ENCODE peak calls at places on chromosomes 1 and 21, in nine cellular contexts. J is heart right ventricle, G is GM23248, H is right lobe of liver, C is adipocyte, O is epithelial cell of esophagus, Y is pancreas, R is thoracic aorta, U is left ventricle myocardium inferior. F is an unnamed sample.

GRCh38 chr1:20301463-20302092 is 10.9 kb downstream of the VWA5B1 start:
- DNase-seq in J (no peak), G (no peak), H (no peak), C (no peak), O (no peak), Y (no peak), R (no peak), U (no peak), F (no peak)

GRCh38 chr21:28492127-28492526 is 500.6 kb downstream of the LTN1 start:
- DNase-seq in J (no peak), G (no peak), H (no peak), C (no peak), O (no peak), Y (no peak), R (no peak), U (no peak), F (no peak)

GRCh38 chr1:57403201-57403600 is 20.7 kb downstream of the DAB1 start:
- DNase-seq in J (no peak), G (no peak), H (no peak), C (no peak), O (no peak), Y (no peak), R (no peak), U (no peak), F (no peak)

GRCh38 chr1:210940081-210940617 is 193.8 kb downstream of the KCNH1 start:
- DNase-seq in J (no peak), G (no peak), H (no peak), C (no peak), O (no peak), Y (no peak), R (no peak), U (no peak), F (no peak)

GRCh38 chr1:33273402-33273801 is 17.1 kb downstream of the ZNF362 start:
- DNase-seq in J (no peak), G (no peak), H (no peak), C (no peak), O (no peak), Y (no peak), R (no peak), U (no peak), F (no peak)

GRCh38 chr1:157626099-157626498 is 28.2 kb upstream of the FCRL4 start:
- DNase-seq in J (no peak), G (no peak), H (no peak), C (no peak), O (peak; percentile 32), Y (no peak), R (no peak), U (no peak), F (no peak)

GRCh38 chr1:49197081-49197480 is 420.4 kb upstream of the BEND5 start:
- DNase-seq in J (no peak), G (peak; percentile 7), H (no peak), C (no peak), O (no peak), Y (no peak), R (no peak), U (no peak), F (no peak)

GRCh38 chr1:93579891-93580290 is 101.7 kb downstream of the BCAR3 start:
- DNase-seq in J (peak; percentile 34), G (peak; percentile 91), H (no peak), C (peak; percentile 82), O (peak; percentile 70), Y (no peak), R (no peak), U (peak; percentile 52), F (peak; percentile 37)

GRCh38 chr1:203074610-203075009 is 11.2 kb downstream of the MYOG start:
- DNase-seq in J (no peak), G (no peak), H (no peak), C (no peak), O (no peak), Y (no peak), R (no peak), U (no peak), F (no peak)

GRCh38 chr1:184049836-184050468 is 1.6 kb upstream of the TSEN15 start:
- DNase-seq in J (no peak), G (no peak), H (no peak), C (peak; percentile 16), O (no peak), Y (no peak), R (no peak), U (no peak), F (no peak)

GRCh38 chr1:184051485-184052193 is at the start of gene TSEN15:
- DNase-seq in J (peak; percentile 79), G (peak; percentile 93), H (peak; percentile 87), C (peak; percentile 94), O (peak; percentile 85), Y (peak; percentile 90), R (no peak), U (peak; percentile 81), F (peak; percentile 84)

GRCh38 chr1:184049291-184049690 is 2.2 kb upstream of the TSEN15 start:
- DNase-seq in J (no peak), G (no peak), H (no peak), C (no peak), O (no peak), Y (no peak), R (no peak), U (no peak), F (no peak)

GRCh38 chr1:184051138-184051484 is 419 bp upstream of the TSEN15 start:
- DNase-seq in J (no peak), G (peak; percentile 42), H (no peak), C (peak; percentile 52), O (no peak), Y (no peak), R (no peak), U (no peak), F (no peak)

GRCh38 chr1:184050631-184051030 is 899 bp upstream of the TSEN15 start:
- DNase-seq in J (no peak), G (peak; percentile 40), H (no peak), C (peak; percentile 62), O (no peak), Y (no peak), R (no peak), U (no peak), F (no peak)
- H3K4me3 ChIP-seq in J (peak overlapping the region; percentile 97), G (peak overlapping the region; percentile 98), H (no peak overlapping the region), C (peak overlapping the region; percentile 93), O (no peak overlapping the region), Y (peak overlapping the region; percentile 91), R (peak overlapping the region; percentile 90), U (peak overlapping the region; percentile 91), F (peak overlapping the region; percentile 80)

GRCh38 chr21:37082856-37083611 is 10.0 kb downstream of the TTC3 start:
- DNase-seq in J (no peak), G (no peak), H (no peak), C (no peak), O (no peak), Y (no peak), R (no peak), U (no peak), F (no peak)
- H3K4me3 ChIP-seq in J (no peak overlapping the region), G (no peak overlapping the region), H (no peak overlapping the region), C (no peak overlapping the region), O (no peak overlapping the region), Y (no peak overlapping the region), R (no peak overlapping the region), U (no peak overlapping the region), F (no peak overlapping the region)

DNA sequence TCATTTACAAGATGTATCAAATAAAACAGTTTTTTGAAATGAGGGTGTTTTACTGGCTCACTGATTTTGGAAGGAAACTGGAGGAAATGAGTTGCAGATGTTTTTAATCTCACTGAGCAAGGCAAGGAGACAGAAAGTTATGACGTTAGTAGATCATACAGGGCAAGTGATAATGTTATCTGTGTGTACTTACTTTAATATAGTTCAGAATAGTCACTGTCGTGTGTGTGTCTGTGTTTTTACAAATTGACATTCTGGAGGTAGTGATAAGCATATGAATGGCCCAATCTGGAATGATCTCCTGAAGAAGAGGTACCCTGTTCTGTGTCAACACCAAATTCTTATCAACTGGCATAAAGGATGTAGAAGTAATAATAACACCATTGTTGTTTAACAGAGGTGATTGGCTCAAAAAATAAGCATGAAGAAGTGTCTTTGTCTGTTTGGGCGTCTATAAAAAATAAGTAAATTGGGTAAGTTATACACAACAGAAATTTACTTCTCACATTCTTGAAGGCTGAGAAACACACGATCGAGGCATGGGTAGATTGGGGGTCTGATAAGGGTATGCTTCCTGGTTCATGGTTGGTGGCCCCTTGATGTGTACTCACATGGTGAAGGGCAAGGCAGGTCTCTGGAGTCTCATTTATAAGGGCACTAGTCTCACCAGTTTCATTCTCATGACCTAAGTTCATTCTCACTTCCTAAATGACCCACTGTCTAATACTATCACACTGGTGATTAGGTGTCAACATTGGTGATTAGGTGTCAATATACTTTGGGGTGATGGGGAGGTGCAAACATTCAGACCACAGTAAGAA is 2.1 kb upstream of the GBP4 start:
- DNase-seq in J (no peak), G (no peak), H (no peak), C (peak; percentile 62), O (no peak), Y (no peak), R (no peak), U (no peak), F (no peak)
- H3K4me3 ChIP-seq in J (no peak overlapping the region), G (no peak overlapping the region), H (no peak overlapping the region), C (no peak overlapping the region), O (no peak overlapping the region), Y (no peak overlapping the region), R (no peak overlapping the region), U (no peak overlapping the region), F (no peak overlapping the region)

GRCh38 chr1:165648919-165649572 is 18.0 kb downstream of the MGST3 start:
- DNase-seq in J (no peak), G (no peak), H (no peak), C (no peak), O (no peak), Y (no peak), R (no peak), U (no peak), F (no peak)

GRCh38 chr1:165647970-165648369 is 16.9 kb downstream of the MGST3 start:
- DNase-seq in J (no peak), G (no peak), H (no peak), C (no peak), O (no peak), Y (no peak), R (no peak), U (no peak), F (no peak)

GRCh38 chr1:165647517-165647916 is 16.5 kb downstream of the MGST3 start:
- DNase-seq in J (no peak), G (no peak), H (no peak), C (no peak), O (no peak), Y (no peak), R (no peak), U (no peak), F (no peak)

GRCh38 chr1:165644064-165644735 is 13.2 kb downstream of the MGST3 start:
- DNase-seq in J (no peak), G (peak; percentile 34), H (no peak), C (no peak), O (peak; percentile 82), Y (no peak), R (no peak), U (no peak), F (no peak)

DNA sequence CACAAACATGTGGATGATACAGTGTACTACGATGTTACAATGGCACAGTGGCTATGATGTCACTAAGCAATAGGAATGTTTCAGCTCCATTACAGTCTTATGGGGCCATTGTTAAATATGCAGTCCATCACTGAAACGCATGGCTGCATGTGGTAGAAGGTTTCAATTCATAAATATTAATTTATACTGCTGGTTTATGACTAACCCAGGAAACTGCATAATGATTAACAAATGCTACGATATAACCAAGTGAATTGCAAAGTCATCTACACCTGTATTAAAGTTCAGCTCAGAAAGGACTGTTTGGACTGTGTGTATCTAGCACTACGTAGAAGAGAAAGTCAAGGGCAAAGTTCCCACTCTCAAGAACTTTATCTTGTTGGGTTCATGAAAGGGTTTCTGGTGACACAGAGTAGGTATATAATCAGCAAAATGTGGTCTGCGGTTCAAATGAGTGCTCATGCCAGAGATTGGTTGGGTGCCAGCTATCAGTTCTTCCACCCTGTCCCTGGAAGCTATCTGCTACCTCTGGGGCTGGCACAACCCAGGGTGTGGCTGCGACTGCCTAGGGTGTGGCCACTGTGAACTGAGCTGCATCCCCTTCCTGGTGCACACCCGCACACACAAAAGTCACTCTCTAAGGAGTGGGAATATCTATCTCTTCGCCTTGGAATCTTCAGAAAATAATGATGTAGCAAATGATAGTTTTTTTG is 14.8 kb downstream of the MGST3 start:
- DNase-seq in J (no peak), G (no peak), H (peak; percentile 67), C (no peak), O (peak; percentile 16), Y (no peak), R (no peak), U (peak; percentile 23), F (no peak)
- H3K4me3 ChIP-seq in J (no peak overlapping the region), G (no peak overlapping the region), H (no peak overlapping the region), C (no peak overlapping the region), O (no peak overlapping the region), Y (no peak overlapping the region), R (no peak overlapping the region), U (no peak overlapping the region), F (no peak overlapping the region)

F was measured in psoas muscle.